ENCODE peak calls at places on chromosomes 5 and 9, in nine cellular contexts. T, H, Y, B, J, A, G, U and X are unnamed samples.

GRCh38 chr9:135488527-135488926 is 8.9 kb downstream of the PPP1R26 start:
- DNase-seq in A (no peak), T (no peak), H (no peak), J (no peak), B (no peak), U (no peak), G (no peak), Y (no peak), X (no peak)

GRCh38 chr5:142644127-142644526 is 41.8 kb downstream of the FGF1 start:
- DNase-seq in B (no peak), G (no peak), A (no peak), J (no peak), H (no peak), U (no peak), T (no peak), Y (no peak), X (no peak)

GRCh38 chr9:112496074-112496722 is 9.6 kb downstream of the KIAA1958 start:
- DNase-seq in A (no peak), J (no peak), Y (no peak), H (no peak), G (no peak), B (no peak), U (no peak), T (no peak), X (no peak)

GRCh38 chr5:171863928-171864327 is 78.3 kb downstream of the SMIM23 start:
- DNase-seq in G (no peak), A (no peak), T (no peak), Y (no peak), B (no peak), J (no peak), U (no peak), H (no peak), X (no peak)

GRCh38 chr9:132164604-132165362 is 2.9 kb downstream of the NTNG2 start:
- DNase-seq in U (peak), H (no peak), Y (no peak), T (no peak), G (no peak), A (no peak), J (no peak), B (no peak), X (no peak)

GRCh38 chr5:37694867-37695266 is 145.0 kb downstream of the GDNF start:
- DNase-seq in A (no peak), J (no peak), H (no peak), B (no peak), T (no peak), G (no peak), U (no peak), Y (no peak), X (no peak)

GRCh38 chr5:53130206-53130605 is 20.6 kb upstream of the MOCS2 start:
- DNase-seq in H (no peak), G (no peak), Y (no peak), J (no peak), T (no peak), A (no peak), B (no peak), U (no peak), X (no peak)

GRCh38 chr5:6544561-6544935 is 88.3 kb downstream of the NSUN2 start:
- DNase-seq in B (no peak), T (no peak), Y (no peak), J (no peak), A (no peak), H (no peak), G (no peak), U (no peak), X (no peak)

GRCh38 chr9:5500441-5501235 is 9.7 kb upstream of the PDCD1LG2 start:
- DNase-seq in Y (no peak), B (no peak), U (no peak), G (no peak), H (no peak), J (no peak), A (no peak), T (no peak), X (no peak)

GRCh38 chr5:1542755-1543154 is 19.0 kb upstream of the LPCAT1 start:
- DNase-seq in U (no peak), B (no peak), H (no peak), Y (no peak), G (peak), T (no peak), J (no peak), A (no peak), X (no peak)

GRCh38 chr9:88605500-88606172 is 70.7 kb downstream of the NXNL2 start:
- DNase-seq in Y (no peak), A (no peak), J (peak), U (no peak), T (no peak), G (no peak), B (no peak), H (no peak), X (peak)

GRCh38 chr9:71819115-71819739 is 50.9 kb upstream of the CEMIP2 start:
- DNase-seq in G (peak), Y (peak), H (no peak), U (no peak), B (no peak), T (peak), A (no peak), J (no peak), X (no peak)

GRCh38 chr9:134360897-134361296 is 34.6 kb downstream of the RXRA start:
- DNase-seq in H (no peak), U (no peak), Y (no peak), B (no peak), A (no peak), G (no peak), T (no peak), J (no peak), X (peak)

GRCh38 chr5:176486189-176486757 is 38.1 kb downstream of the FAF2 start:
- DNase-seq in G (peak), Y (no peak), J (no peak), U (no peak), B (no peak), T (no peak), H (no peak), A (no peak), X (no peak)

GRCh38 chr9:133483611-133484010 is 4.7 kb upstream of the SLC2A6 start:
- DNase-seq in T (no peak), G (no peak), Y (no peak), J (no peak), A (no peak), H (no peak), B (no peak), U (peak), X (no peak)

GRCh38 chr9:115213777-115214428 is 95.9 kb upstream of the TNC start:
- DNase-seq in G (peak), Y (no peak), J (no peak), T (no peak), A (no peak), H (no peak), U (no peak), B (no peak), X (no peak)

GRCh38 chr5:147619281-147619680 is 109.4 kb upstream of the DPYSL3 start:
- DNase-seq in A (no peak), B (no peak), Y (no peak), T (no peak), J (peak), G (no peak), H (no peak), U (no peak), X (no peak)

GRCh38 chr9:9387511-9388115 is 1225.2 kb downstream of the PTPRD start:
- DNase-seq in B (no peak), H (no peak), T (no peak), Y (no peak), J (peak), G (no peak), U (no peak), A (no peak), X (no peak)

GRCh38 chr9:134628354-134628736 is 13.3 kb upstream of the COL5A1 start:
- DNase-seq in A (no peak), B (no peak), J (no peak), U (no peak), Y (no peak), H (no peak), T (no peak), G (no peak), X (no peak)

GRCh38 chr9:33130501-33130900 is 36.6 kb downstream of the B4GALT1 start:
- DNase-seq in G (no peak), B (no peak), J (no peak), A (no peak), H (no peak), U (no peak), Y (no peak), T (no peak), X (peak)

GRCh38 chr9:114371986-114372917 is 15.5 kb downstream of the AKNA start:
- DNase-seq in T (no peak), A (no peak), Y (peak), U (no peak), H (peak), B (no peak), J (peak), G (no peak), X (no peak)